ENCODE peak calls at places on chromosomes 11 and 22, in four cellular contexts. Z, M, N and F are unnamed samples.

GRCh38 chr22:18947905-18948304 is 11.8 kb upstream of the PRODH start:
- DNase-seq in Z (peak; percentile 52), M (no peak), N (no peak), F (no peak)

GRCh38 chr11:102375720-102376399 is 28.8 kb downstream of the BIRC2 start:
- DNase-seq in Z (no peak), N (no peak), M (no peak), F (no peak)

GRCh38 chr22:29517215-29517908 is 36.2 kb downstream of the THOC5 start:
- DNase-seq in N (no peak), M (no peak), Z (no peak), F (no peak)

GRCh38 chr11:46630237-46630636 is 12.9 kb downstream of the ATG13 start:
- DNase-seq in N (no peak), M (no peak), Z (no peak), F (no peak)

GRCh38 chr11:113874920-113875413 is 405 bp downstream of the USP28 start:
- DNase-seq in N (peak; percentile 34), M (no peak), Z (no peak), F (peak; percentile 45)

GRCh38 chr11:47766363-47767227 is 546 bp downstream of the FNBP4 start:
- DNase-seq in Z (peak; percentile 67), M (peak; percentile 68), N (peak; percentile 39), F (peak; percentile 72)

GRCh38 chr22:27718186-27719032 is 83.1 kb downstream of the MN1 start:
- DNase-seq in M (peak; percentile 91), Z (peak; percentile 70), N (peak; percentile 87), F (peak; percentile 89)

GRCh38 chr11:68677432-68677831 is 6.9 kb upstream of the GAL start:
- DNase-seq in Z (peak; percentile 93), N (peak; percentile 94), M (peak; percentile 79), F (no peak)

GRCh38 chr11:68215087-68215445 is 2.0 kb upstream of the KMT5B start:
- DNase-seq in N (no peak), M (no peak), Z (peak; percentile 58), F (no peak)

GRCh38 chr11:109789911-109790310 is 303.3 kb upstream of the ZC3H12C start:
- DNase-seq in Z (no peak), M (no peak), N (no peak), F (no peak)

GRCh38 chr22:20922141-20922751 is 5.0 kb downstream of the CRKL start:
- DNase-seq in N (peak; percentile 38), Z (no peak), M (no peak), F (no peak)

GRCh38 chr11:96161271-96162089 is 181.5 kb downstream of the MAML2 start:
- DNase-seq in Z (no peak), M (peak; percentile 58), N (peak; percentile 58), F (no peak)

GRCh38 chr22:20247010-20247505 is 21.1 kb downstream of the RTN4R start:
- DNase-seq in Z (no peak), M (no peak), N (no peak), F (no peak)

GRCh38 chr11:407651-408080 is 7.1 kb downstream of the SIGIRR start:
- DNase-seq in N (no peak), Z (no peak), M (no peak), F (no peak)

GRCh38 chr11:128936546-128937275 is 6.0 kb downstream of the TP53AIP1 start:
- DNase-seq in M (no peak), N (no peak), Z (peak; percentile 89), F (no peak)

GRCh38 chr22:31083377-31083768 is 2.3 kb downstream of the SMTN start:
- DNase-seq in M (no peak), N (no peak), Z (no peak), F (no peak)

GRCh38 chr11:17714356-17714854 is 5.0 kb upstream of the MYOD1 start:
- DNase-seq in Z (peak; percentile 64), N (no peak), M (no peak), F (no peak)

GRCh38 chr11:35289821-35290220 is 129.5 kb downstream of the SLC1A2 start:
- DNase-seq in Z (no peak), N (peak; percentile 40), M (peak; percentile 68), F (no peak)

GRCh38 chr11:11786771-11787170 is 55.0 kb upstream of the USP47 start:
- DNase-seq in N (peak; percentile 53), Z (peak; percentile 63), M (peak; percentile 40), F (no peak)

GRCh38 chr11:71456831-71457230 is 3.8 kb downstream of the NADSYN1 start:
- DNase-seq in Z (no peak), M (no peak), N (no peak), F (no peak)

GRCh38 chr11:121563003-121563402 is 110.2 kb upstream of the SORL1-AS1 start:
- DNase-seq in Z (no peak), M (no peak), N (no peak), F (no peak)

GRCh38 chr11:64341429-64341828 is 1.4 kb downstream of the CCDC88B start:
- DNase-seq in M (no peak), Z (no peak), N (no peak), F (no peak)

GRCh38 chr11:13251961-13252360 is 25.6 kb upstream of the BMAL1 start:
- DNase-seq in M (no peak), N (no peak), Z (no peak), F (no peak)

GRCh38 chr11:31325162-31325561 is 44.4 kb downstream of the DCDC1 start:
- DNase-seq in N (peak; percentile 67), M (peak; percentile 71), Z (no peak), F (no peak)

GRCh38 chr22:20991252-20992055 is 9.4 kb downstream of the LZTR1 start:
- DNase-seq in Z (no peak), M (no peak), N (no peak), F (no peak)

GRCh38 chr22:42758929-42759629 is 38.4 kb upstream of the A4GALT start:
- DNase-seq in Z (no peak), M (peak; percentile 83), N (peak; percentile 15), F (peak; percentile 37)

GRCh38 chr11:46712874-46713576 is 6.0 kb upstream of the F2 start:
- DNase-seq in N (no peak), M (no peak), Z (no peak), F (no peak)

GRCh38 chr11:43021466-43021865 is 290.3 kb upstream of the API5 start:
- DNase-seq in Z (peak; percentile 59), N (peak; percentile 15), M (no peak), F (no peak)

GRCh38 chr11:116471608-116472007 is 301.2 kb downstream of the BUD13 start:
- DNase-seq in M (peak; percentile 36), N (no peak), Z (no peak), F (no peak)

GRCh38 chr11:70618471-70619101 is 220.3 kb downstream of the CTTN start:
- DNase-seq in M (no peak), N (no peak), Z (no peak), F (no peak)

GRCh38 chr22:42959472-42960145 is 55.3 kb downstream of the PACSIN2 start:
- DNase-seq in Z (peak; percentile 51), N (no peak), M (peak; percentile 92), F (peak; percentile 72)

GRCh38 chr11:44634401-44635281 is 69.2 kb downstream of the CD82 start:
- DNase-seq in M (peak; percentile 84), Z (peak; percentile 91), N (peak; percentile 39), F (peak; percentile 54)
- H3K4me3 ChIP-seq in M (no peak overlapping the region), Z (no peak overlapping the region), N (no peak overlapping the region), F (no peak overlapping the region)

GRCh38 chr11:1728931-1729691 is 21.3 kb downstream of the IFITM10 start:
- DNase-seq in N (no peak), M (no peak), Z (peak; percentile 19), F (no peak)
- H3K4me1 ChIP-seq in N (no peaks in the 10 kb centered on the region), M (no peaks in the 10 kb centered on the region), Z (no peaks in the 10 kb centered on the region), F (no peaks in the 10 kb centered on the region)

DNA sequence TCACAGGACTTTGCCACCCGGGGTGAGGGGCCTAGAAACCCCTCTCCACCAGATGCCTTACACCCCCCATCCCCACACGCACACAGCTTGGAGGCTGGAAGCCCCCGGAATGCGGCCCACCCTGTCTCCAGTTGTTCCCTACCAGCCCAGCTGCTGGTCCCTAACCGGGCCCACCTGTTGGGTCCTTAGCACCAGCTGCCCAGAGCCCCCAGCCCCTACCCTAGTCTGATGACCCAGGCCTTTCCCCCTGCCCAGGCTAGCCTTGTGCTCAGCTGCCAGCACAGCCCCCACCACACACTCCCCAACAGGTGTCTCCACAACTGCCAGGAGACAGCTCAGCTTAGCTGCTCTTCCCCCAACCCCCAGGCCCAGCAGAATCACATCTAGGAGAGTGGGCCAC is 67.1 kb downstream of the CDKN1C start:
- DNase-seq in N (no peak), Z (no peak), M (no peak), F (no peak)
- H3K9me3 ChIP-seq in N (peaks cover 9% of the 10 kb centered on the region), Z (peaks cover 20% of the 10 kb centered on the region), M (no peaks in the 10 kb centered on the region), F (no peaks in the 10 kb centered on the region)

DNA sequence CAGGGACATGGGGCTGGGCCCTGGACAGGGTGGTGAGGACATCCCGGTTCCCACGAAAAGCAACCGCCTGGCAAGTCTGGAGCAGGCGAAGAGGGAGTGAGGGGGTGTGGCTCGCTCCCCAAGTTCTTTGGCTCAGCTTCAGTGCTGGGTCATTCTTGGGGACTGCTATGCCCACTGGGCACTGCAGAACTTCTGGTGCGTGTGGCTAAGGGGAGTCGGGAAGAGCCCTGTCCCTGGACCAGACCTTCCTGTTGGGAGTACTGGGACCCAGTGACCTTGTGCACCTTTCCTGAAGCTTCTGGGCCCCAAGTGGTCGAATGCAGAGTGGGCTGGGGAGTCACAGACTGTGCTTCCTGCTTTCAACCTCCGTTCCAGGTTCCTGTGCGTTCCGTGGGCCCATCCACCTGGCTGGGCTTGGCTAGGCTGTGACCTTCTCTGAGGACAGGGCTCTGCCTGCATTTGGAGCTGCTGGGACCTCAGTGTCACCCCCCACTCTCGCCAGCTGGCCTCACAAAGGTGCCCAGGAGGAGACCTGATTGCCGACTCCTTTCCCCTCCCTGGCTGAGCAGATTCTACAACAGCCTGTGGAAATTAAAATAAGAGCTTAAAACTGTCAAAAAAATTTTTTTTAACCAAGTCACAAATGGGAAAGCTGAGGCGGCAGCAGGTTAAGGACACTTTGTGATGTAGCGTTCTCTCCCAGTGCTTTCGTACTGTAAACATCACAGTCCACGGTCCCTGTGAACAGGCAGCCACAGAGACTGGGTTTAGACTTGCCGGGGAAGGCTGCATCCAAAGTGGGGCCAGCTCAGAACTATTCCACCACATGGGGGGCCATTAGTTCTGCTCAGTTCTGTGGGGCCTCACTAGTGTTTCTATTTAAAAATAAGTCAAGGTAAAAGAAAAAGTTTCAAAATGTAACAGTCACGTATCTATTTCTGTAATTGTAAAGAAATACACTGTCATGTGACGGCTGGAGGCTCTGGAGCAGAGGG is 63.8 kb upstream of the WNT7B start:
- DNase-seq in Z (peak; percentile 45), M (no peak), N (no peak), F (peak; percentile 63)
- H3K4me3 ChIP-seq in Z (no peak overlapping the region), M (no peak overlapping the region), N (no peak overlapping the region), F (no peak overlapping the region)

GRCh38 chr11:133951484-133952198 is 5.1 kb downstream of the IGSF9B start:
- DNase-seq in M (peak; percentile 40), N (peak; percentile 25), Z (peak; percentile 82), F (peak; percentile 59)
- H3K4me1 ChIP-seq in M (peaks cover 41% of the 10 kb centered on the region), N (no peaks in the 10 kb centered on the region), Z (peaks cover 4% of the 10 kb centered on the region), F (peaks cover 87% of the 10 kb centered on the region)

GRCh38 chr22:49092751-49093150 is 734.9 kb downstream of the BRD1 start:
- DNase-seq in Z (no peak), N (no peak), M (no peak), F (no peak)
- H3K9me3 ChIP-seq in Z (no peaks in the 10 kb centered on the region), N (no peaks in the 10 kb centered on the region), M (no peaks in the 10 kb centered on the region), F (no peaks in the 10 kb centered on the region)

DNA sequence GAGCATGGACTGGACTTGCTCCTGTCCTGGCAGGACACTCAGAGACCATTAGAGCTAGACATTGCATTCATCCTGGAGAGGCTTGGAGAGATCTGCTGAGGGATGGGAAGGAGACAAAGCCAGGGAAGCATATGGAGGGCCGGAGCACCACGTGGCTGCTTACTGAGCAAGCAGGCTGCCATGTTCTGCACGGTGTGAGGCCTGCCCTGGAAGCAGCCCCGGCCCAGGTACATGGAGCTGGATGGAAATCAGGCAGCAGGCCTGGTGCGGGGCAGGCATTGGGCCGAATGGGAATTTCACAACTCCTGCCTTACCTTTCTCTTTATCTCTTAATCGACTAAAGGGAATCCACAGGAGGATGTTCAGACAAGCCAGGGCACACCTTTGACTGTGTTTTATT is 371.5 kb downstream of the OPCML start:
- DNase-seq in N (no peak), M (no peak), Z (no peak), F (no peak)
- H3K4me3 ChIP-seq in N (no peak overlapping the region), M (no peak overlapping the region), Z (no peak overlapping the region), F (no peak overlapping the region)